ENCODE peak calls at places on chromosomes 4 and X, in eight cellular contexts. F, Z, S, M, Q, U, I and D are unnamed samples. For H3K79me2 and H4K20me1, the result is how much of the 10 kb centered on the place peaks cover.

GRCh38 chrX:45011131-45011530 is 138.1 kb downstream of the KDM6A start:
- DNase-seq in F (peak), Z (no peak), S (no peak), M (no peak), Q (peak), U (no peak), I (no peak), D (peak)

GRCh38 chr4:166422475-166422874 is 549.4 kb downstream of the TLL1 start:
- DNase-seq in F (peak), Z (no peak), S (peak), M (no peak), Q (peak), U (no peak), I (no peak), D (no peak)

GRCh38 chr4:42148453-42148852 is 4.0 kb downstream of the BEND4 start:
- DNase-seq in F (no peak), Z (no peak), S (no peak), M (no peak), Q (no peak), U (no peak), I (no peak), D (no peak)

GRCh38 chr4:163344147-163345050 is 707 bp downstream of the NPY5R start:
- DNase-seq in F (no peak), Z (peak), S (no peak), M (no peak), Q (no peak), U (no peak), I (no peak), D (no peak)

GRCh38 chrX:56796641-56797395 is 67.8 kb downstream of the NBDY start:
- DNase-seq in F (no peak), Z (no peak), S (no peak), M (no peak), Q (no peak), U (no peak), I (no peak), D (no peak)

GRCh38 chr4:78331965-78332364 is 219.6 kb upstream of the ANXA3 start:
- DNase-seq in F (no peak), Z (no peak), S (no peak), M (no peak), Q (no peak), U (no peak), I (no peak), D (no peak)

GRCh38 chr4:27005512-27006246 is 145.0 kb downstream of the STIM2 start:
- DNase-seq in F (peak), Z (no peak), S (peak), M (no peak), Q (peak), U (no peak), I (no peak), D (no peak)

GRCh38 chrX:47497274-47497673 is 14.3 kb upstream of the ZNF41 start:
- DNase-seq in F (no peak), Z (no peak), S (peak), M (no peak), Q (peak), U (no peak), I (no peak), D (no peak)

GRCh38 chrX:101040197-101040596 is 11.7 kb downstream of the TRMT2B start:
- DNase-seq in F (no peak), Z (no peak), S (no peak), M (no peak), Q (peak), U (no peak), I (no peak), D (no peak)

GRCh38 chr4:1255151-1255550 is 6.2 kb upstream of the CTBP1 start:
- DNase-seq in F (peak), Z (no peak), S (peak), M (no peak), Q (peak), U (no peak), I (no peak), D (no peak)

GRCh38 chr4:2804973-2805501 is 12.2 kb downstream of the SH3BP2 start:
- DNase-seq in F (no peak), Z (no peak), S (no peak), M (no peak), Q (no peak), U (no peak), I (no peak), D (no peak)

GRCh38 chr4:2805712-2806391 is 13.0 kb downstream of the SH3BP2 start:
- DNase-seq in F (no peak), Z (no peak), S (no peak), M (no peak), Q (no peak), U (no peak), I (no peak), D (peak)

GRCh38 chr4:2802618-2803531 is 10.0 kb downstream of the SH3BP2 start:
- DNase-seq in F (no peak), Z (no peak), S (no peak), M (no peak), Q (no peak), U (no peak), I (no peak), D (no peak)

GRCh38 chr4:2803624-2804448 is 11.0 kb downstream of the SH3BP2 start:
- DNase-seq in F (no peak), Z (no peak), S (no peak), M (peak), Q (peak), U (peak), I (no peak), D (peak)

GRCh38 chr4:2804449-2804972 is 11.6 kb downstream of the SH3BP2 start:
- DNase-seq in F (no peak), Z (no peak), S (no peak), M (no peak), Q (no peak), U (no peak), I (no peak), D (no peak)
- H3K79me2 ChIP-seq in F (under half), Z (under half), S (under half), M (under half), Q (half or more), U (under half), I (under half), D (under half)

DNA sequence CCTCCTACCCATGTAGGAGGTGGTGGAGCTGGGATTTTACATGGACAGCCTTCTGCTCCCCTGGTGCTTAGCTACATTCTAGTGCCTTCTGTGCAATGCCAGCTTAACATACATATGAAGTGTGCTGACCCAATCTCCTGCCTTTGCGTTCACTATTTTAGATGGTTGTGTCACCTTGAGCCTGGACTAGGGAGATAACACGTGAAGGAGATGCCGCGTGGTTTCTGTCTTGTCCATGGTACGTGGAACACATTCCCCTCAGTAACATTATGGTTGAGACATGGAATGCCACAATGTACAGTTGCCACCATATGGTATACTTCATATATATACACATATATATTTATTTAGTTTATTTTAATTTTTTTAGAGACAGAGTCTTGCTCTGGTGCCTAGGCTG is 54.0 kb downstream of the TBL1X start:
- DNase-seq in F (no peak), Z (no peak), S (no peak), M (no peak), Q (no peak), U (no peak), I (no peak), D (no peak)
- H4K20me1 ChIP-seq in F (under half), Z (under half), S (under half), M (under half), Q (under half), U (under half), I (under half), D (under half)

GRCh38 chr4:87989765-87990164 is 14.3 kb downstream of the SPP1 start:
- DNase-seq in F (no peak), Z (no peak), S (no peak), M (no peak), Q (no peak), U (no peak), I (no peak), D (no peak)
- H3K79me2 ChIP-seq in F (under half), Z (under half), S (under half), M (under half), Q (under half), U (under half), I (under half), D (under half)

GRCh38 chr4:74814052-74814451 is 19.7 kb upstream of the BTC start:
- DNase-seq in F (no peak), Z (no peak), S (no peak), M (no peak), Q (no peak), U (no peak), I (no peak), D (no peak)
- H4K20me1 ChIP-seq in F (under half), Z (under half), S (under half), M (under half), Q (under half), U (under half), I (under half), D (under half)

GRCh38 chr4:118797558-118798142 is 38.3 kb downstream of the SEC24D start:
- DNase-seq in F (no peak), Z (no peak), S (peak), M (no peak), Q (peak), U (no peak), I (no peak), D (no peak)

GRCh38 chr4:118803253-118803652 is 32.7 kb downstream of the SEC24D start:
- DNase-seq in F (no peak), Z (no peak), S (no peak), M (no peak), Q (no peak), U (no peak), I (no peak), D (no peak)

GRCh38 chr4:118798658-118799057 is 37.3 kb downstream of the SEC24D start:
- DNase-seq in F (no peak), Z (no peak), S (no peak), M (no peak), Q (peak), U (no peak), I (no peak), D (no peak)

GRCh38 chr4:118799235-118799932 is 36.5 kb downstream of the SEC24D start:
- DNase-seq in F (no peak), Z (no peak), S (no peak), M (no peak), Q (peak), U (no peak), I (no peak), D (no peak)

DNA sequence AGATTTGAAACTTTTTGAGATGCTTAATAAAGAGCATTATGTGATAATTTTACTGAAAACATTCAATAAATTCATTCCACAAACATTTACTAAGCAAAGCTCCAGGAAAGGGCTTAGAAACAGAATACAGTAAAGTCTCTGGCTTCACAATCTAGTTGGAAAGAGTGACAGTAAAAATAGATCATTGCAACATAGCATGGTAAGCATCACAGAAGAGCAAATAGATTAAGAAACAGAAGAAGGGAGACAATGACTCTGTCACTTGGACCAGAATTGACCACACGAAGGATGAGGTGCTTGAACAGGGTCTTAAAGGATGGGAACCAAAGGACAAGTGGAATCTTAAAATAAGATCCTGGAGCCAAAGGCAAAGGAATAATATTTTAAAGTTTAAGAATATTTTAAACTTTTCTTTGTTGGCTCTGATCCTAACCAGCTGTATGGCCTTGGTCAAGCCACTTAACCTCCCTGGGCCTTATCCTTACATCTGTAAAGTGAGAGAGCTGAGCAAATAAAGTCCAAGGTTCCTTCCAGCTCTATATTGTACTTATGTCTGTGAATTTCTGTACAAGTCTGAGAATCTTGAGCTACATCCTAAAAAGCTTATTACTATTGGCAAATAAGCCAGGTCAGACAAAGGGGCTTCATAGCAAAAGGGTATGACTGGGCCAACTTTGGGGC is 33.9 kb downstream of the SEC24D start:
- DNase-seq in F (no peak), Z (no peak), S (no peak), M (no peak), Q (peak), U (no peak), I (no peak), D (no peak)
- H3K79me2 ChIP-seq in F (under half), Z (under half), S (under half), M (under half), Q (half or more), U (under half), I (under half), D (under half)

DNA sequence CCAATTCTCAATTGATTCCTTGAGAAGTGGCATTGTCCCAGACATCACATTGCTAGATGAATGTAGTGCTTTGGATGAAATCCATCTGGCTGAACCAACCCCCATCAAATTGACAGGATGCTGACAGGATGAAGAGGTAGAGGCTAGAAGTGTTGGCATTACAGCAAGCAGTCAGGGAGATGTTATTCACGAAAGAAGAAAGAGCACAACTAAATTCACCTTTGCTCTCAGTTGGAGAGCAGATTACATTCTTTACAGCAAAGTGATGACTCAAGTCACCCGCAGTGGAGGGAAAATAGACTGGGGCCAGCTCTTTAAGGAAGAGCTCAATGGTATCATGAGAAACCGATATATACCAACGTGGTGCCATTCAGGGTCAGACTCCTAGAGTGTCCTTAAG is 259.6 kb downstream of the C4orf33 start:
- DNase-seq in F (no peak), Z (peak), S (peak), M (no peak), Q (peak), U (no peak), I (no peak), D (peak)
- H4K20me1 ChIP-seq in F (under half), Z (under half), S (under half), M (under half), Q (under half), U (under half), I (under half), D (under half)

GRCh38 chrX:153971124-153971631 is 440 bp downstream of the HCFC1 start:
- DNase-seq in F (peak), Z (peak), S (peak), M (peak), Q (peak), U (peak), I (no peak), D (peak)

GRCh38 chrX:153970398-153971123 is 1.1 kb downstream of the HCFC1 start:
- DNase-seq in F (peak), Z (peak), S (peak), M (peak), Q (peak), U (no peak), I (no peak), D (peak)

GRCh38 chrX:153969125-153969903 is 2.3 kb downstream of the HCFC1 start:
- DNase-seq in F (no peak), Z (no peak), S (no peak), M (no peak), Q (peak), U (no peak), I (no peak), D (no peak)

GRCh38 chrX:153968754-153969124 is 2.9 kb downstream of the HCFC1 start:
- DNase-seq in F (no peak), Z (no peak), S (no peak), M (no peak), Q (peak), U (no peak), I (no peak), D (no peak)

DNA sequence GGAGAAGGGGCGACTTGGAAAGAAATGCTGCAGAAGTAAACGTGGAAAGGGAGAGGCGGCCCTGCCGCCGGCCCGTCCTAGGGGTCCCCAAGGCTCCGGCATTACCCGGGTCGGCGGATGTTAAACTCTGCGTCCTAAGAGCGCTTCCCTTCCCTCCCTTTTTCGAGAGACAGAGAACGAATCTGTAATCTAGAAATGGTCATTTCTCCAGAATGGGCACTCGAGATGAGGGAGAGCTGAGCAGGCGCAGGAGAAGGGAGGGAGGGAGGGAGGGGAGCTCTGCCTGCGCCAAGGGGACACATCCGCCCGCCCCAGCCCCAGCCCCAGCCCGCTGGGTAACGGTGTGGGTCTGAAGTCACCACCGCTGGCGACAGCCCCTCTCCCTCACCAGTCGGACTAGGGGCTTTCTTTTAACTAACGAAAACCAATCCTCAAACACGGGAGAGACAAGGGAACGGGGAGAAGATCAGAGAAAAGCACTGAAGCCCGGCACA is 1.7 kb downstream of the HCFC1 start:
- DNase-seq in F (peak), Z (no peak), S (peak), M (no peak), Q (peak), U (no peak), I (no peak), D (no peak)
- H3K79me2 ChIP-seq in F (half or more), Z (half or more), S (half or more), M (half or more), Q (half or more), U (half or more), I (under half), D (half or more)

GRCh38 chrX:132037479-132037993 is 14.4 kb downstream of the STK26 start:
- DNase-seq in F (no peak), Z (no peak), S (no peak), M (no peak), Q (no peak), U (no peak), I (no peak), D (no peak)
- H4K20me1 ChIP-seq in F (under half), Z (under half), S (under half), M (under half), Q (under half), U (under half), I (under half), D (under half)